ENCODE peak calls at places on chromosomes 7 and 10, in five cellular contexts. A is stimulated activated CD8-positive, alpha-beta memory T cell treated with anti-CD3 and anti-CD28 coated beads, Interleukin-4, amount 100 ng/mL, for 4 hours; T is PC-9; C is AG04450; J is NCI-H1105. Y is an unnamed sample.

GRCh38 chr7:127844165-127844564 is 187.1 kb downstream of the LRRC4 start:
- DNase-seq in A (no peak), T (no peak), C (no peak), J (no peak), Y (no peak)

GRCh38 chr10:71448146-71448545 is 51.4 kb downstream of the CDH23 start:
- DNase-seq in A (no peak), T (no peak), C (no peak), J (no peak), Y (no peak)

GRCh38 chr7:106462365-106462859 is 177.6 kb upstream of the NAMPT start:
- DNase-seq in A (no peak), T (peak), C (peak), J (peak), Y (no peak)

GRCh38 chr7:85023066-85023687 is 163.7 kb downstream of the SEMA3D start:
- DNase-seq in A (no peak), T (no peak), C (peak), J (no peak), Y (peak)

GRCh38 chr10:27637601-27638000 is 108.0 kb downstream of the MKX start:
- DNase-seq in A (no peak), T (no peak), C (no peak), J (no peak), Y (no peak)

GRCh38 chr7:90944021-90944420 is 320.2 kb upstream of the FZD1 start:
- DNase-seq in A (no peak), T (no peak), C (no peak), J (no peak), Y (no peak)

GRCh38 chr10:117463545-117463920 is 79.0 kb upstream of the EMX2 start:
- DNase-seq in A (no peak), T (no peak), C (no peak), J (no peak), Y (no peak)

GRCh38 chr7:151244156-151244870 is 4.2 kb downstream of the SMARCD3 start:
- DNase-seq in A (no peak), T (no peak), C (no peak), J (peak), Y (no peak)

GRCh38 chr7:134714791-134715190 is 64.6 kb upstream of the CALD1 start:
- DNase-seq in A (no peak), T (no peak), C (no peak), J (no peak), Y (no peak)

GRCh38 chr7:76063525-76063924 is 15.6 kb downstream of the MDH2 start:
- DNase-seq in A (no peak), T (no peak), C (no peak), J (peak), Y (no peak)

GRCh38 chr10:45227042-45227441 is 88.4 kb downstream of the OR13A1 start:
- DNase-seq in A (no peak), T (no peak), C (no peak), J (no peak), Y (no peak)

GRCh38 chr10:63829020-63829419 is 307.8 kb downstream of the REEP3 start:
- DNase-seq in A (no peak), T (no peak), C (no peak), J (no peak), Y (no peak)

GRCh38 chr10:4984223-4984622 is 19.4 kb downstream of the AKR1C2 start:
- DNase-seq in A (no peak), T (no peak), C (no peak), J (no peak), Y (no peak)

GRCh38 chr10:60417898-60418297 is 28.2 kb upstream of the ANK3 start:
- DNase-seq in A (no peak), T (peak), C (no peak), J (no peak), Y (no peak)

GRCh38 chr10:26799342-26799741 is 61.4 kb downstream of the ABI1 start:
- DNase-seq in A (no peak), T (no peak), C (no peak), J (no peak), Y (no peak)

GRCh38 chr7:646951-647350 is 79.5 kb upstream of the DNAAF5 start:
- DNase-seq in A (no peak), T (no peak), C (no peak), J (no peak), Y (no peak)

GRCh38 chr7:41955475-41956243 is 252.8 kb upstream of the INHBA start:
- DNase-seq in A (no peak), T (peak), C (peak), J (no peak), Y (peak)